ENCODE peak calls at places on chromosome 18, in ten cellular contexts. One of them, this sample, is unnamed. For H3K36me3, the result is how much of the 10 kb centered on the place peaks cover.

GRCh38 chr18:39453356-39453755 is 1887.8 kb upstream of the CELF4 start:
- DNase-seq in prostate gland: no peak
- DNase-seq in heart left ventricle: no peak
- DNase-seq in CD4-positive, CD25-positive, alpha-beta regulatory T cell: no peak
- DNase-seq in body of pancreas: no peak
- DNase-seq in effector memory CD4-positive, alpha-beta T cell: no peak
- DNase-seq in adipocyte: no peak
- DNase-seq in pancreas: no peak
- DNase-seq in neuronal stem cell: no peak
- DNase-seq in CD8-positive, alpha-beta memory T cell: no peak
- DNase-seq in this sample: no peak

GRCh38 chr18:23523429-23524212 is 20.3 kb downstream of the RMC1 start:
- DNase-seq in prostate gland: no peak
- DNase-seq in heart left ventricle: no peak
- DNase-seq in adipocyte: peak
- DNase-seq in effector memory CD4-positive, alpha-beta T cell: no peak
- DNase-seq in neuronal stem cell: no peak
- DNase-seq in body of pancreas: no peak
- DNase-seq in pancreas: no peak
- DNase-seq in CD4-positive, CD25-positive, alpha-beta regulatory T cell: no peak
- DNase-seq in CD8-positive, alpha-beta memory T cell: no peak
- DNase-seq in this sample: no peak

GRCh38 chr18:30828700-30829099 is 213.8 kb downstream of the DSC3 start:
- DNase-seq in heart left ventricle: no peak
- DNase-seq in CD8-positive, alpha-beta memory T cell: no peak
- DNase-seq in prostate gland: no peak
- DNase-seq in body of pancreas: no peak
- DNase-seq in pancreas: no peak
- DNase-seq in neuronal stem cell: no peak
- DNase-seq in CD4-positive, CD25-positive, alpha-beta regulatory T cell: no peak
- DNase-seq in effector memory CD4-positive, alpha-beta T cell: no peak
- DNase-seq in adipocyte: no peak
- DNase-seq in this sample: no peak

GRCh38 chr18:64203295-64203694 is 54.4 kb upstream of the LINC00305 start:
- DNase-seq in adipocyte: no peak
- DNase-seq in CD8-positive, alpha-beta memory T cell: no peak
- DNase-seq in prostate gland: no peak
- DNase-seq in neuronal stem cell: no peak
- DNase-seq in effector memory CD4-positive, alpha-beta T cell: no peak
- DNase-seq in heart left ventricle: no peak
- DNase-seq in body of pancreas: no peak
- DNase-seq in pancreas: no peak
- DNase-seq in CD4-positive, CD25-positive, alpha-beta regulatory T cell: no peak
- DNase-seq in this sample: no peak

GRCh38 chr18:62455222-62455621 is 67.6 kb upstream of the ZCCHC2 start:
- DNase-seq in CD8-positive, alpha-beta memory T cell: no peak
- DNase-seq in adipocyte: no peak
- DNase-seq in neuronal stem cell: no peak
- DNase-seq in body of pancreas: no peak
- DNase-seq in CD4-positive, CD25-positive, alpha-beta regulatory T cell: no peak
- DNase-seq in pancreas: no peak
- DNase-seq in prostate gland: no peak
- DNase-seq in effector memory CD4-positive, alpha-beta T cell: no peak
- DNase-seq in heart left ventricle: no peak
- DNase-seq in this sample: no peak

GRCh38 chr18:72261562-72261961 is 282.6 kb downstream of the CBLN2 start:
- DNase-seq in heart left ventricle: no peak
- DNase-seq in neuronal stem cell: no peak
- DNase-seq in CD4-positive, CD25-positive, alpha-beta regulatory T cell: no peak
- DNase-seq in adipocyte: peak
- DNase-seq in prostate gland: no peak
- DNase-seq in body of pancreas: no peak
- DNase-seq in pancreas: no peak
- DNase-seq in effector memory CD4-positive, alpha-beta T cell: no peak
- DNase-seq in CD8-positive, alpha-beta memory T cell: no peak
- DNase-seq in this sample: no peak

GRCh38 chr18:4581966-4582365 is 126.9 kb upstream of the DLGAP1 start:
- DNase-seq in pancreas: no peak
- DNase-seq in adipocyte: no peak
- DNase-seq in CD8-positive, alpha-beta memory T cell: no peak
- DNase-seq in effector memory CD4-positive, alpha-beta T cell: no peak
- DNase-seq in prostate gland: no peak
- DNase-seq in heart left ventricle: no peak
- DNase-seq in body of pancreas: no peak
- DNase-seq in CD4-positive, CD25-positive, alpha-beta regulatory T cell: no peak
- DNase-seq in neuronal stem cell: peak
- DNase-seq in this sample: no peak

GRCh38 chr18:21897811-21898210 is 157.2 kb downstream of the MIB1 start:
- DNase-seq in neuronal stem cell: peak
- DNase-seq in prostate gland: peak
- DNase-seq in CD8-positive, alpha-beta memory T cell: no peak
- DNase-seq in CD4-positive, CD25-positive, alpha-beta regulatory T cell: peak
- DNase-seq in pancreas: no peak
- DNase-seq in adipocyte: peak
- DNase-seq in body of pancreas: peak
- DNase-seq in effector memory CD4-positive, alpha-beta T cell: no peak
- DNase-seq in heart left ventricle: no peak
- DNase-seq in this sample: peak

GRCh38 chr18:23814977-23815614 is 125.8 kb downstream of the LAMA3 start:
- DNase-seq in effector memory CD4-positive, alpha-beta T cell: no peak
- DNase-seq in heart left ventricle: no peak
- DNase-seq in pancreas: no peak
- DNase-seq in body of pancreas: no peak
- DNase-seq in CD4-positive, CD25-positive, alpha-beta regulatory T cell: no peak
- DNase-seq in adipocyte: no peak
- DNase-seq in neuronal stem cell: no peak
- DNase-seq in prostate gland: no peak
- DNase-seq in CD8-positive, alpha-beta memory T cell: no peak
- DNase-seq in this sample: no peak

DNA sequence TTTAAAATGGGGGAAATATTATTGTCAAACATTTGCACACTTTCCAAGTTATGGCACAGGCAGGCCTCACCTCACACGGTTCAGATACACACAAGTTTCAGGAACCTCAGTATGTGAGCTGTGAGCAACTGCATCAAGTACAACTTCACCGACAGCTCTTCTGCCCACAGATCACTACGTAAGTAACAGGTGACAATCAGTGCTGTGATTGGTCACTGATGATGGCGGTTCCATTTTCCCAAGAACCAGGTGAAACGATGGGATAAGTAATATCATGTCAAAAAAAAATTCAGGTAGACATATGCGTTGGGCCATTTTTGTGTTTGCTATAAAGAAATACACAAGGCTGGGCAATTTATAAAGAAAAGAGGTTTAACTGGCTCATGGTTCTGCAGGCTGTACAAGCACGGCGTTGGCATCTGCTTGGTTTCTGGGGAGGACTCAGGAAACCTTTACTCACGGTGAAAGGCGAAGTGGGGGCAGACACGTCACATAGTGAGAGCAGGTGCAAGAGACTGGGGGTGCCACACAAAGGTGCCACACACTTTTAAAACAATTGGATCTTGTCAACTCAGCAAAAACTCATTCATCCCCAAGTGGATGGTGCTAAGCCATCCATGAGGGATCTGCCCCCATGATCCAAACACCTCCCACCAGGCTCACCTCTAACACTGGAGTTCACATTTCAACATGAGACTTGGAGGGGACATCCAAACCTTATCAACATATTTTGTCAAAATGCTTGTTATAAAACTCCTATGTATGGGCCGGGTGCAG is 57.9 kb downstream of the LPIN2 start:
- DNase-seq in CD8-positive, alpha-beta memory T cell: no peak
- DNase-seq in effector memory CD4-positive, alpha-beta T cell: no peak
- DNase-seq in heart left ventricle: no peak
- DNase-seq in adipocyte: no peak
- DNase-seq in body of pancreas: no peak
- DNase-seq in CD4-positive, CD25-positive, alpha-beta regulatory T cell: no peak
- DNase-seq in prostate gland: no peak
- DNase-seq in neuronal stem cell: no peak
- DNase-seq in pancreas: no peak
- DNase-seq in this sample: no peak
- H3K36me3 ChIP-seq in CD8-positive, alpha-beta memory T cell: under half
- H3K36me3 ChIP-seq in effector memory CD4-positive, alpha-beta T cell: under half
- H3K36me3 ChIP-seq in heart left ventricle: half or more
- H3K36me3 ChIP-seq in adipocyte: half or more
- H3K36me3 ChIP-seq in body of pancreas: under half
- H3K36me3 ChIP-seq in CD4-positive, CD25-positive, alpha-beta regulatory T cell: under half
- H3K36me3 ChIP-seq in prostate gland: under half
- H3K36me3 ChIP-seq in neuronal stem cell: under half
- H3K36me3 ChIP-seq in pancreas: under half
- H3K36me3 ChIP-seq in this sample: under half

GRCh38 chr18:12234451-12235190 is 19.5 kb upstream of the CIDEA start:
- DNase-seq in adipocyte: no peak
- DNase-seq in body of pancreas: no peak
- DNase-seq in heart left ventricle: no peak
- DNase-seq in CD4-positive, CD25-positive, alpha-beta regulatory T cell: no peak
- DNase-seq in prostate gland: no peak
- DNase-seq in pancreas: no peak
- DNase-seq in neuronal stem cell: no peak
- DNase-seq in effector memory CD4-positive, alpha-beta T cell: no peak
- DNase-seq in CD8-positive, alpha-beta memory T cell: no peak
- DNase-seq in this sample: no peak

GRCh38 chr18:12236934-12237832 is 17.0 kb upstream of the CIDEA start:
- DNase-seq in neuronal stem cell: peak
- DNase-seq in effector memory CD4-positive, alpha-beta T cell: peak
- DNase-seq in heart left ventricle: peak
- DNase-seq in CD8-positive, alpha-beta memory T cell: peak
- DNase-seq in adipocyte: peak
- DNase-seq in pancreas: peak
- DNase-seq in prostate gland: peak
- DNase-seq in body of pancreas: peak
- DNase-seq in CD4-positive, CD25-positive, alpha-beta regulatory T cell: peak
- DNase-seq in this sample: peak

GRCh38 chr18:12233378-12233777 is 20.8 kb upstream of the CIDEA start:
- DNase-seq in prostate gland: no peak
- DNase-seq in CD8-positive, alpha-beta memory T cell: no peak
- DNase-seq in CD4-positive, CD25-positive, alpha-beta regulatory T cell: no peak
- DNase-seq in pancreas: no peak
- DNase-seq in adipocyte: no peak
- DNase-seq in body of pancreas: no peak
- DNase-seq in heart left ventricle: no peak
- DNase-seq in neuronal stem cell: no peak
- DNase-seq in effector memory CD4-positive, alpha-beta T cell: no peak
- DNase-seq in this sample: no peak

GRCh38 chr18:12238861-12239260 is 15.3 kb upstream of the CIDEA start:
- DNase-seq in prostate gland: no peak
- DNase-seq in pancreas: no peak
- DNase-seq in CD4-positive, CD25-positive, alpha-beta regulatory T cell: no peak
- DNase-seq in adipocyte: peak
- DNase-seq in body of pancreas: no peak
- DNase-seq in neuronal stem cell: no peak
- DNase-seq in heart left ventricle: no peak
- DNase-seq in CD8-positive, alpha-beta memory T cell: no peak
- DNase-seq in effector memory CD4-positive, alpha-beta T cell: no peak
- DNase-seq in this sample: no peak

GRCh38 chr18:12236141-12236540 is 18.0 kb upstream of the CIDEA start:
- DNase-seq in neuronal stem cell: no peak
- DNase-seq in prostate gland: no peak
- DNase-seq in body of pancreas: no peak
- DNase-seq in CD8-positive, alpha-beta memory T cell: no peak
- DNase-seq in effector memory CD4-positive, alpha-beta T cell: no peak
- DNase-seq in CD4-positive, CD25-positive, alpha-beta regulatory T cell: no peak
- DNase-seq in adipocyte: no peak
- DNase-seq in heart left ventricle: no peak
- DNase-seq in pancreas: no peak
- DNase-seq in this sample: no peak
- H3K36me3 ChIP-seq in neuronal stem cell: under half
- H3K36me3 ChIP-seq in prostate gland: under half
- H3K36me3 ChIP-seq in body of pancreas: under half
- H3K36me3 ChIP-seq in CD8-positive, alpha-beta memory T cell: under half
- H3K36me3 ChIP-seq in effector memory CD4-positive, alpha-beta T cell: under half
- H3K36me3 ChIP-seq in CD4-positive, CD25-positive, alpha-beta regulatory T cell: under half
- H3K36me3 ChIP-seq in adipocyte: under half
- H3K36me3 ChIP-seq in heart left ventricle: under half
- H3K36me3 ChIP-seq in pancreas: under half
- H3K36me3 ChIP-seq in this sample: under half

DNA sequence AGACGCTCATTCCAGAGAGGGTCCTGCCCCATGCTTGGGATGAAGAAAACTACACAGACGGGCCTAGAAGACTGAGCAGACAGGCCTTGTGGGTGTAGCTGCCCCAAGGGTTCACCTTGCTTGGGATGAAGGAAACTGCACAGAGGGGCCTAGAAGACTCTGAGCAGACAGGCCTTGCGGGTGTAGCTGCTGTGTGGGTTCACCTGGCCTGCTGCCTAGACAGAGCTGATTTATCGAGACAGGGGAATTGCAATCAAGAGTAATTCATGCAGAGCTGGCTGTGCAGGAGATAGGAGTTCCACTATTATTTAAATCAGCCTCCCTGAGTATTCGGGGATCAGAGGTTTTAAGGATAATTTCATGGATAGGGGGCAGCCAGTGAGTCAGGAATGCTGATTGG is 341.3 kb downstream of the GALR1 start:
- DNase-seq in neuronal stem cell: no peak
- DNase-seq in effector memory CD4-positive, alpha-beta T cell: no peak
- DNase-seq in pancreas: no peak
- DNase-seq in prostate gland: no peak
- DNase-seq in body of pancreas: no peak
- DNase-seq in heart left ventricle: no peak
- DNase-seq in CD8-positive, alpha-beta memory T cell: no peak
- DNase-seq in adipocyte: no peak
- DNase-seq in CD4-positive, CD25-positive, alpha-beta regulatory T cell: no peak
- DNase-seq in this sample: no peak
- H3K36me3 ChIP-seq in neuronal stem cell: under half
- H3K36me3 ChIP-seq in effector memory CD4-positive, alpha-beta T cell: under half
- H3K36me3 ChIP-seq in pancreas: under half
- H3K36me3 ChIP-seq in prostate gland: under half
- H3K36me3 ChIP-seq in body of pancreas: under half
- H3K36me3 ChIP-seq in heart left ventricle: under half
- H3K36me3 ChIP-seq in CD8-positive, alpha-beta memory T cell: under half
- H3K36me3 ChIP-seq in adipocyte: under half
- H3K36me3 ChIP-seq in CD4-positive, CD25-positive, alpha-beta regulatory T cell: under half
- H3K36me3 ChIP-seq in this sample: under half

DNA sequence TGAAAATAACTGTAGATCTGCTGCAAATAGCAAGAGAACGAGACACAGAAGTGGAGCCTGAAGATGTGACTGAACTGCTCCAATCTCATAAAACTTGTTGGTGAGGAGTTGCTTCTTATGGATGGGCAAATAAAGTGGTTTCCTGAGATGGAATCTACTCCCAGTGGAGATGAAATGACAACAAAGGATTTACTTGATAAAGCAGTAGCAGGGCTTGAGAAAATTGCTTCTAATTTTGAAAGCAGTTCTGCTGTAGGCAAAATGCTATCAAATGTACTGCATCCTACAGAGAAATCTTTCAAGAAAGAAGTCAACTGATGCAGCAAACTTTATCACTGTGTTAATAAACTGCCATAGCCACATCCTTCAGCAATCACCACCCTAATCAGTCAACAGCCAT is 44.0 kb downstream of the RPRD1A start:
- DNase-seq in heart left ventricle: no peak
- DNase-seq in effector memory CD4-positive, alpha-beta T cell: no peak
- DNase-seq in CD4-positive, CD25-positive, alpha-beta regulatory T cell: no peak
- DNase-seq in neuronal stem cell: no peak
- DNase-seq in body of pancreas: no peak
- DNase-seq in pancreas: no peak
- DNase-seq in prostate gland: no peak
- DNase-seq in CD8-positive, alpha-beta memory T cell: no peak
- DNase-seq in adipocyte: no peak
- DNase-seq in this sample: no peak
- H3K36me3 ChIP-seq in heart left ventricle: under half
- H3K36me3 ChIP-seq in effector memory CD4-positive, alpha-beta T cell: under half
- H3K36me3 ChIP-seq in CD4-positive, CD25-positive, alpha-beta regulatory T cell: under half
- H3K36me3 ChIP-seq in neuronal stem cell: under half
- H3K36me3 ChIP-seq in body of pancreas: under half
- H3K36me3 ChIP-seq in pancreas: under half
- H3K36me3 ChIP-seq in prostate gland: under half
- H3K36me3 ChIP-seq in CD8-positive, alpha-beta memory T cell: under half
- H3K36me3 ChIP-seq in adipocyte: under half
- H3K36me3 ChIP-seq in this sample: under half

This sample was measured in lung.